ENCODE peak calls at places on chromosome 10, in six cellular contexts. X, B, I, G, D and L are unnamed samples.

GRCh38 chr10:1187855-1188555 is 131.8 kb downstream of the WDR37 start:
- DNase-seq in X (no peak), B (no peak), I (no peak), G (no peak), D (no peak), L (no peak)

GRCh38 chr10:60384708-60385398 is 4.8 kb downstream of the ANK3 start:
- DNase-seq in X (peak; percentile 83), B (peak; percentile 98), I (no peak), G (peak; percentile 69), D (no peak), L (no peak)

GRCh38 chr10:43199684-43200537 is 61.7 kb downstream of the CSGALNACT2 start:
- DNase-seq in X (no peak), B (no peak), I (no peak), G (no peak), D (no peak), L (peak; percentile 23)

GRCh38 chr10:112526906-112527305 is 79.9 kb downstream of the VTI1A start:
- DNase-seq in X (peak; percentile 67), B (no peak), I (peak; percentile 5), G (no peak), D (peak; percentile 46), L (peak; percentile 49)

GRCh38 chr10:22476601-22477364 is 131.5 kb downstream of the SPAG6 start:
- DNase-seq in X (peak; percentile 37), B (no peak), I (no peak), G (peak; percentile 12), D (peak; percentile 49), L (peak; percentile 35)

GRCh38 chr10:33330543-33331019 is 3.9 kb downstream of the NRP1 start:
- DNase-seq in X (peak; percentile 86), B (peak; percentile 90), I (no peak), G (peak; percentile 82), D (peak; percentile 80), L (peak; percentile 69)

GRCh38 chr10:17599089-17599488 is 18.1 kb downstream of the HACD1 start:
- DNase-seq in X (peak; percentile 51), B (peak; percentile 55), I (no peak), G (peak; percentile 36), D (peak; percentile 4), L (no peak)

GRCh38 chr10:49617281-49618020 is 3.6 kb downstream of the CHAT start:
- DNase-seq in X (no peak), B (no peak), I (no peak), G (no peak), D (no peak), L (peak; percentile 15)

GRCh38 chr10:122468923-122469781 is 7.8 kb downstream of the HTRA1 start:
- DNase-seq in X (no peak), B (peak; percentile 98), I (no peak), G (peak; percentile 99), D (no peak), L (no peak)

DNA sequence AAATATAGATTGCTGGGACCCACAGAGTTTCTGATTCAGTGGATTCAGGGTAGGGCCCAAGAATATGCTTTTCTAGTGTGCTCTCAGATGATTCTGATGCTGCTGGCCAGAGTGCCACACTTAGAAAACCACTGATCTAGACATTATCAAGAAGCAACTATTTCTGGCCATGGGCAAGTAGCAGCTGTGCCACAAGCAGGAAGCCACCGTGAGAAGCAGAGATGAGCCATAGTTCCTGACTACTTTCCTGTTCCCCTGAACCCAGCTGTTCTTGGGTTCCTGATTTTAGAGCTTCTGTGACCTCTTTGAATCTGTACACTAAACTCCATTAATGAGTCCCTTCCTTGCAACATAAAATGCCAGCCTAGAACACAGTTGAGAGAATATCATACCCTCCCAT is 38.1 kb upstream of the PIK3AP1 start:
- DNase-seq in X (no peak), B (no peak), I (no peak), G (no peak), D (no peak), L (no peak)
- H3K4me2 ChIP-seq in X (no peak overlapping the region), B (no peak overlapping the region), I (no peak overlapping the region), G (no peak overlapping the region), D (no peak overlapping the region), L (no peak overlapping the region)

DNA sequence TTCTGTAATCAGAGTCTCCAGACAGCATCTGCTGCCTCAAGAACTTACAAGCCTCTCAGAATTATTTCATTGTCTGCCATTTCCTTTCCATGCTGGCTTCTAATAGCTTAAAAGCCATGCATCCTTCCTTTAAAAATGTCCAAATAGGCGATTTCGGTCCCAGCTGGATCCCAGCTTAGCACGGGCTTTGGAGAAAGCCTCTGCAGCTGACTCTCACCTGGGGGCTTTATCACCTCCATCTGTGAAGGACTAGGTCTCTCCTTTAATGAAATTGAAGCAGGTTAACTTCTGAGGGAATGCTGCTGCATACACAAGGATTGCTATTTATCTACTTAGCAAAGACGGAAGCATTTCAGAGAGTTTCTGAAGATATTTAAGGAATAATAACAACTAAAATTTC is 48.1 kb downstream of the MALRD1 start:
- DNase-seq in X (no peak), B (no peak), I (no peak), G (no peak), D (no peak), L (no peak)
- H4K8ac ChIP-seq in X (no peak overlapping the region), B (no peak overlapping the region), I (no peak overlapping the region), G (no peak overlapping the region), D (no peak overlapping the region), L (no peak overlapping the region)

GRCh38 chr10:109982812-109983211 is 25.0 kb upstream of the ADD3 start:
- DNase-seq in X (no peak), B (no peak), I (no peak), G (no peak), D (no peak), L (no peak)
- H3K4me1 ChIP-seq in X (no peaks in the 10 kb centered on the region), B (peaks cover 2% of the 10 kb centered on the region), I (no peaks in the 10 kb centered on the region), G (no peaks in the 10 kb centered on the region), D (peaks cover 4% of the 10 kb centered on the region), L (no peaks in the 10 kb centered on the region)

GRCh38 chr10:87921934-87922688 is 58.7 kb downstream of the PTEN start:
- DNase-seq in X (peak; percentile 59), B (no peak), I (no peak), G (peak; percentile 18), D (no peak), L (no peak)
- H3K4me2 ChIP-seq in X (no peak overlapping the region), B (no peak overlapping the region), I (no peak overlapping the region), G (no peak overlapping the region), D (no peak overlapping the region), L (no peak overlapping the region)

DNA sequence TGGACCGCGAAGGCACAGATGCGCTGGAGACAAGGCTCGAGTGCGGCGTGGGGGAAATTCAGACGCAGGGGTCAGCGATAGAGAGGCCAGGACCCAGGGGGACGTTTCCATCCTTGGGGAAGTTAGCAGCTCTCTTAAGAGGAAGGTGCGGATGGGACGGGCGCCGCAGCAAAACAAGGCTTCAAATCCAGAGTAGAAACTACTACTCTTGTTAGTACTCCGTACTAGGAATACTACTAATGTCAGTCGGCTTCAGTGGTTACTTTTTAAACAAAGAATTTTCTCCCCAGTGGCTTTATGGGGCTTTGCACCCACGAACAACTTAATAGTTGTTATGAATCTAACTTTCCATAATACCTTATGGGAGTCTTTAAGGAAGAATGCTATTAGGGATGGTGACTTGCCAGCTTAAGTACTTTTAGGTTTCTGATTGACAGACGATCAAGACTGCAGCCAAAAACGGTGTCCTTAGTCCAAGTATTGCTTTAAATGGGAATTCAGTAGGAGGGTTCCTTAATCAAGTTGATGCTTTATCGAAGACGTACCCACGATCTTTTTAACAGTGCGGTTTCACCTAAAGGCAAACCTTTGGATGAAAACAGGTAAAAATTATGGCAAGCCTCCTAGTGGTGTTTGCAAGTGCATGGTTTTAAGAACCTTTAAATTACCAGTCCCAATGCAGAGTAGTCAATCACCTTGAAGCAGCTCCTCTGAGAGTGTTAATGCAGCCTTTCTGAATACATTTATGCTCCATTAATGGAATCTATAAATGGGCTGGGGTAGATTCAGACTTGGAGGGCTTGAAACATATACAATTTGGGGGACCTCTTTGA is 868 bp upstream of the IDE start:
- DNase-seq in X (peak; percentile 44), B (peak; percentile 36), I (no peak), G (no peak), D (peak; percentile 15), L (no peak)
- H4K8ac ChIP-seq in X (no peak overlapping the region), B (peak overlapping the region; percentile 56), I (peak overlapping the region; percentile 93), G (no peak overlapping the region), D (no peak overlapping the region), L (no peak overlapping the region)

DNA sequence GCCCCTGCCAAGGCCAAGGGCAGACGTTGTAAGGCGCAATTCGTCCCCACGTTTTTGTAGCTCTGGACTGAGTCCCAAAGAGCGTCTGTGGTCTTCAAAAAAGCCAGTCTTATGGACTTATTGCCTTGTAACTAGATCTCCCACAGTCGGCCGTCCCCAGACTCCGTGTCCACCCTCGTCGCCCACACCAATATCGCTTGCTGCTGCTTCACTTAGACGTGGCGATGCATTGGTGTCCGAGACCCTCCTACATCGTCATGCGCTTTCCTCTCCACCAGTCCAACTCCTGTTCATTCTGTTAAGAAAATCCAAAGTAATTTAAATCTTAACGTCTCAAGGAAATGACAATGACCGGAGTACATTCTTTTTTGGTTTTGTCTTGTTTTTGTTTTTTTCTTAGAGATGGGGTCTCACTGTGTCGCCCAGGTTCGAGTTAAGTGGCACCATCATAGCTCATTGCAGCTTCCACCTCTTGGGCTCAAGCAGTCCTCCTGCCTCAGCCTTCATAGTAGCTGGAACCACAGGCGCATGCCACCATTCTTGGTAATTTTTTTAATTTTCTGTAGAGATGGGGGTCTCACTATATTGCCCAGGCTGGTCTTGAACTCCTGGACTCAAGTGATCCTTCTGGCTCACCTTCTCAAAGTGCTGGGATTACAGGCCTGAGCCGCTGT is 851 bp downstream of the KIFBP start:
- DNase-seq in X (no peak), B (peak; percentile 13), I (no peak), G (peak; percentile 37), D (no peak), L (no peak)
- H3K4me1 ChIP-seq in X (no peaks in the 10 kb centered on the region), B (peaks cover 12% of the 10 kb centered on the region), I (no peaks in the 10 kb centered on the region), G (peaks cover 16% of the 10 kb centered on the region), D (no peaks in the 10 kb centered on the region), L (no peaks in the 10 kb centered on the region)

DNA sequence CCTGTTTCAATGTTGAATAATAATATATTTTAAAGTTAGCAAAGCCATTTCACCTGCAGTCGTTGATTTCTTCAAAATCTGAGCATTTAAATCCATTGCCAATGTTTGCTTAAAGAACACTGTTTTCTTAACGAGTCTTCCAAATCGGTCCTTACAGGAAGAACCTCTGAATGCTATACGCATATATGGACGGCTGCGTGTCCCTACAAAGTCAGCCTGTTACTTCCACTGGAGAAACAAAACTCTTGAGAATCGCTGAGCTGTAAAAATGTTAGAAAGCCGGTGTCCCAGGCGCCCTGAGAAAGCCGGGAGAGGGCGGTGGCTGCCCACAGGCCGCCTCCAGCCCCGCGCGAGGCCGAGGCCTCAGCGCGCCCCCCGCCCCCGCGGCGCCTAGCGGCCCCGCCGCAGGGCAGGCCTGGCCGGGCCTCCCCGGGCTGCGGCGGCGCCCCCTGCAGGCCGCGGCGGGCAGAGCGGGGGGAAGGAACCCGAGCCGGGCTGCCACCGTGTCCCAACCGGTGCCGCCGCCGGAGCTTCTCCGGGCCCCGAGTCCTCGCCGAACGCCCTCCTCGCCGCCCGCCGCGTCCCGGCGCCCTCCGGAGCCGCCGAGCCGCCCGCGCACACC is at the start of gene FHIP2A:
- DNase-seq in X (peak; percentile 85), B (peak; percentile 66), I (peak; percentile 19), G (peak; percentile 76), D (peak; percentile 62), L (peak; percentile 76)
- H3K4me2 ChIP-seq in X (peak within 1 kb of the TSS; percentile 89), B (peak within 1 kb of the TSS; percentile 100), I (peak within 1 kb of the TSS; percentile 90), G (peak within 1 kb of the TSS; percentile 47), D (peak within 1 kb of the TSS; percentile 62), L (peak within 1 kb of the TSS; percentile 66)

GRCh38 chr10:71213127-71213616 is 802 bp downstream of the UNC5B start:
- DNase-seq in X (peak; percentile 86), B (peak; percentile 84), I (no peak), G (peak; percentile 82), D (peak; percentile 45), L (peak; percentile 65)
- H4K8ac ChIP-seq in X (no peak overlapping the region), B (no peak overlapping the region), I (no peak overlapping the region), G (peak overlapping the region; percentile 53), D (no peak overlapping the region), L (no peak overlapping the region)

GRCh38 chr10:26468291-26468690 is 30.1 kb downstream of the APBB1IP start:
- DNase-seq in X (peak; percentile 23), B (no peak), I (no peak), G (no peak), D (no peak), L (no peak)
- H3K4me1 ChIP-seq in X (no peaks in the 10 kb centered on the region), B (no peaks in the 10 kb centered on the region), I (peaks cover under 1% of the 10 kb centered on the region), G (peaks cover 4% of the 10 kb centered on the region), D (no peaks in the 10 kb centered on the region), L (no peaks in the 10 kb centered on the region)